ENCODE peak calls at places on chromosomes 1 and 21, in eight cellular contexts. Y is hippocampal formation, K is ELR, B is NCI-H524, O is HL-60, J is uterus, U is RWPE1, M is HT-29. H is an unnamed sample.

GRCh38 chr21:41953831-41954653 is at the start of gene C2CD2:
- DNase-seq in Y (peak; percentile 23), K (peak; percentile 85), B (peak; percentile 58), O (peak; percentile 52), J (peak; percentile 66), U (peak; percentile 68), M (peak; percentile 39), H (no peak)

GRCh38 chr1:237124856-237125462 is 83.0 kb downstream of the RYR2 start:
- DNase-seq in Y (no peak), K (peak; percentile 34), B (peak; percentile 22), O (no peak), J (no peak), U (no peak), M (peak; percentile 36), H (no peak)

GRCh38 chr1:206508956-206509355 is 1.6 kb downstream of the RASSF5 start:
- DNase-seq in Y (no peak), K (no peak), B (no peak), O (no peak), J (no peak), U (no peak), M (no peak), H (no peak)

GRCh38 chr1:41322835-41323234 is 38.4 kb upstream of the FOXO6 start:
- DNase-seq in Y (peak; percentile 45), K (peak; percentile 65), B (peak; percentile 69), O (no peak), J (no peak), U (peak; percentile 60), M (peak; percentile 83), H (no peak)

GRCh38 chr1:1398677-1399186 is 403 bp downstream of the CCNL2 start:
- DNase-seq in Y (no peak), K (no peak), B (no peak), O (no peak), J (no peak), U (no peak), M (no peak), H (no peak)

GRCh38 chr1:183840140-183840539 is 35.2 kb downstream of the RGL1 start:
- DNase-seq in Y (no peak), K (peak; percentile 80), B (no peak), O (no peak), J (no peak), U (peak; percentile 41), M (no peak), H (no peak)

GRCh38 chr1:234983554-234983911 is 145.1 kb downstream of the TOMM20 start:
- DNase-seq in Y (no peak), K (no peak), B (no peak), O (no peak), J (no peak), U (no peak), M (no peak), H (no peak)

GRCh38 chr1:27011058-27011764 is 1.4 kb downstream of the TENT5B start:
- DNase-seq in Y (no peak), K (peak; percentile 92), B (peak; percentile 25), O (no peak), J (peak; percentile 87), U (peak; percentile 98), M (peak; percentile 92), H (no peak)

GRCh38 chr1:227357229-227358078 is 39.2 kb upstream of the CDC42BPA start:
- DNase-seq in Y (no peak), K (peak; percentile 93), B (no peak), O (no peak), J (peak; percentile 67), U (peak; percentile 92), M (peak; percentile 91), H (no peak)

GRCh38 chr1:175129997-175130648 is 62.5 kb downstream of the KIAA0040 start:
- DNase-seq in Y (no peak), K (no peak), B (peak; percentile 88), O (no peak), J (no peak), U (no peak), M (no peak), H (no peak)

GRCh38 chr1:162193201-162193600 is 123.7 kb downstream of the NOS1AP start:
- DNase-seq in Y (no peak), K (no peak), B (peak; percentile 34), O (no peak), J (no peak), U (no peak), M (no peak), H (no peak)

GRCh38 chr1:183604048-183604808 is 14.0 kb upstream of the NCF2 start:
- DNase-seq in Y (no peak), K (peak; percentile 97), B (no peak), O (peak; percentile 97), J (no peak), U (no peak), M (no peak), H (no peak)

GRCh38 chr1:201270616-201271390 is 12.5 kb upstream of the PKP1 start:
- DNase-seq in Y (no peak), K (no peak), B (peak; percentile 36), O (no peak), J (no peak), U (no peak), M (no peak), H (no peak)

H was measured in epithelial cell of prostate.